ENCODE peak calls at places on chromosomes 1 and 21, in nine cellular contexts. One of them, this sample, is unnamed.
A peak's percentile ranks its signal among the peaks of the same experiment; 100 is the strongest.

GRCh38 chr21:37198989-37199924 is 67.9 kb downstream of the VPS26C start:
- DNase-seq in epithelial cell of esophagus: peak; percentile 75
- DNase-seq in NCI-H69: no peak
- DNase-seq in nephron progenitor cell: no peak
- DNase-seq in HFF-Myc: no peak
- DNase-seq in right atrium auricular region: no peak
- DNase-seq in cardiac muscle cell: no peak
- DNase-seq in T-helper 1 cell: no peak
- DNase-seq in GM23248: peak; percentile 41
- DNase-seq in this sample: no peak

GRCh38 chr1:10696977-10697376 is 99.5 kb downstream of the CASZ1 start:
- DNase-seq in NCI-H69: no peak
- DNase-seq in GM23248: peak; percentile 24
- DNase-seq in right atrium auricular region: no peak
- DNase-seq in T-helper 1 cell: no peak
- DNase-seq in cardiac muscle cell: no peak
- DNase-seq in HFF-Myc: no peak
- DNase-seq in nephron progenitor cell: no peak
- DNase-seq in epithelial cell of esophagus: no peak
- DNase-seq in this sample: no peak

GRCh38 chr21:45015469-45015860 is 58.9 kb upstream of the ADARB1 start:
- DNase-seq in GM23248: no peak
- DNase-seq in epithelial cell of esophagus: no peak
- DNase-seq in nephron progenitor cell: no peak
- DNase-seq in right atrium auricular region: no peak
- DNase-seq in NCI-H69: no peak
- DNase-seq in HFF-Myc: no peak
- DNase-seq in cardiac muscle cell: no peak
- DNase-seq in T-helper 1 cell: no peak
- DNase-seq in this sample: no peak

GRCh38 chr1:221663321-221663720 is 78.6 kb downstream of the DUSP10 start:
- DNase-seq in NCI-H69: no peak
- DNase-seq in T-helper 1 cell: no peak
- DNase-seq in epithelial cell of esophagus: no peak
- DNase-seq in right atrium auricular region: no peak
- DNase-seq in nephron progenitor cell: no peak
- DNase-seq in HFF-Myc: no peak
- DNase-seq in GM23248: no peak
- DNase-seq in cardiac muscle cell: no peak
- DNase-seq in this sample: no peak

GRCh38 chr1:111441573-111442192 is 7.4 kb downstream of the WDR77 start:
- DNase-seq in HFF-Myc: no peak
- DNase-seq in right atrium auricular region: no peak
- DNase-seq in cardiac muscle cell: peak; percentile 68
- DNase-seq in epithelial cell of esophagus: peak; percentile 37
- DNase-seq in nephron progenitor cell: peak; percentile 58
- DNase-seq in GM23248: peak; percentile 22
- DNase-seq in NCI-H69: no peak
- DNase-seq in T-helper 1 cell: peak; percentile 50
- DNase-seq in this sample: peak; percentile 13

GRCh38 chr1:201171063-201172036 is 17.1 kb upstream of the TMEM9 start:
- DNase-seq in T-helper 1 cell: no peak
- DNase-seq in epithelial cell of esophagus: peak; percentile 24
- DNase-seq in nephron progenitor cell: peak; percentile 76
- DNase-seq in GM23248: peak; percentile 80
- DNase-seq in NCI-H69: peak; percentile 84
- DNase-seq in cardiac muscle cell: peak; percentile 78
- DNase-seq in HFF-Myc: no peak
- DNase-seq in right atrium auricular region: no peak
- DNase-seq in this sample: peak; percentile 56

GRCh38 chr1:153422450-153423068 is 6.2 kb downstream of the S100A7A start:
- DNase-seq in right atrium auricular region: peak; percentile 58
- DNase-seq in T-helper 1 cell: peak; percentile 42
- DNase-seq in epithelial cell of esophagus: peak; percentile 75
- DNase-seq in GM23248: peak; percentile 62
- DNase-seq in cardiac muscle cell: peak; percentile 86
- DNase-seq in NCI-H69: no peak
- DNase-seq in nephron progenitor cell: peak; percentile 94
- DNase-seq in HFF-Myc: peak; percentile 20
- DNase-seq in this sample: peak; percentile 28

GRCh38 chr1:65470766-65471165 is 50.3 kb downstream of the LEPR start:
- DNase-seq in T-helper 1 cell: no peak
- DNase-seq in epithelial cell of esophagus: no peak
- DNase-seq in cardiac muscle cell: no peak
- DNase-seq in right atrium auricular region: no peak
- DNase-seq in GM23248: peak; percentile 36
- DNase-seq in nephron progenitor cell: no peak
- DNase-seq in NCI-H69: peak; percentile 25
- DNase-seq in HFF-Myc: no peak
- DNase-seq in this sample: no peak

GRCh38 chr1:153945131-153945794 is 1.3 kb downstream of the DENND4B start:
- DNase-seq in cardiac muscle cell: peak; percentile 77
- DNase-seq in HFF-Myc: no peak
- DNase-seq in epithelial cell of esophagus: peak; percentile 54
- DNase-seq in nephron progenitor cell: no peak
- DNase-seq in GM23248: peak; percentile 55
- DNase-seq in NCI-H69: peak; percentile 57
- DNase-seq in T-helper 1 cell: peak; percentile 73
- DNase-seq in right atrium auricular region: peak; percentile 69
- DNase-seq in this sample: no peak

GRCh38 chr1:54122131-54122751 is 30.6 kb downstream of the CDCP2 start:
- DNase-seq in right atrium auricular region: no peak
- DNase-seq in T-helper 1 cell: no peak
- DNase-seq in epithelial cell of esophagus: no peak
- DNase-seq in cardiac muscle cell: no peak
- DNase-seq in nephron progenitor cell: peak; percentile 30
- DNase-seq in NCI-H69: peak; percentile 41
- DNase-seq in HFF-Myc: no peak
- DNase-seq in GM23248: no peak
- DNase-seq in this sample: no peak

GRCh38 chr1:20499105-20499504 is 8.8 kb downstream of the MUL1 start:
- DNase-seq in right atrium auricular region: no peak
- DNase-seq in cardiac muscle cell: no peak
- DNase-seq in epithelial cell of esophagus: no peak
- DNase-seq in HFF-Myc: no peak
- DNase-seq in nephron progenitor cell: no peak
- DNase-seq in T-helper 1 cell: no peak
- DNase-seq in NCI-H69: no peak
- DNase-seq in GM23248: no peak
- DNase-seq in this sample: no peak

GRCh38 chr1:110120960-110121561 is 8.8 kb downstream of the UBL4B start:
- DNase-seq in NCI-H69: no peak
- DNase-seq in right atrium auricular region: no peak
- DNase-seq in cardiac muscle cell: no peak
- DNase-seq in T-helper 1 cell: no peak
- DNase-seq in epithelial cell of esophagus: no peak
- DNase-seq in GM23248: no peak
- DNase-seq in HFF-Myc: no peak
- DNase-seq in nephron progenitor cell: peak; percentile 86
- DNase-seq in this sample: no peak

GRCh38 chr1:64550946-64551345 is 81.0 kb downstream of the CACHD1 start:
- DNase-seq in nephron progenitor cell: no peak
- DNase-seq in T-helper 1 cell: no peak
- DNase-seq in GM23248: peak; percentile 33
- DNase-seq in epithelial cell of esophagus: no peak
- DNase-seq in right atrium auricular region: no peak
- DNase-seq in cardiac muscle cell: no peak
- DNase-seq in HFF-Myc: no peak
- DNase-seq in NCI-H69: no peak
- DNase-seq in this sample: no peak

GRCh38 chr1:221439734-221440436 is 302.0 kb downstream of the DUSP10 start:
- DNase-seq in NCI-H69: peak; percentile 40
- DNase-seq in right atrium auricular region: no peak
- DNase-seq in epithelial cell of esophagus: peak; percentile 96
- DNase-seq in T-helper 1 cell: no peak
- DNase-seq in nephron progenitor cell: no peak
- DNase-seq in HFF-Myc: peak; percentile 91
- DNase-seq in GM23248: peak; percentile 96
- DNase-seq in cardiac muscle cell: no peak
- DNase-seq in this sample: no peak

GRCh38 chr1:234956821-234957329 is 171.8 kb downstream of the TOMM20 start:
- DNase-seq in cardiac muscle cell: no peak
- DNase-seq in GM23248: no peak
- DNase-seq in epithelial cell of esophagus: no peak
- DNase-seq in nephron progenitor cell: peak; percentile 63
- DNase-seq in NCI-H69: peak; percentile 98
- DNase-seq in HFF-Myc: no peak
- DNase-seq in T-helper 1 cell: no peak
- DNase-seq in right atrium auricular region: peak; percentile 23
- DNase-seq in this sample: no peak

GRCh38 chr1:240244968-240245628 is 153.4 kb downstream of the FMN2 start:
- DNase-seq in epithelial cell of esophagus: peak; percentile 35
- DNase-seq in NCI-H69: no peak
- DNase-seq in right atrium auricular region: no peak
- DNase-seq in T-helper 1 cell: no peak
- DNase-seq in HFF-Myc: no peak
- DNase-seq in GM23248: peak; percentile 95
- DNase-seq in nephron progenitor cell: no peak
- DNase-seq in cardiac muscle cell: no peak
- DNase-seq in this sample: no peak

GRCh38 chr1:243475966-243476365 is 220.1 kb downstream of the SDCCAG8 start:
- DNase-seq in T-helper 1 cell: no peak
- DNase-seq in right atrium auricular region: no peak
- DNase-seq in nephron progenitor cell: peak; percentile 62
- DNase-seq in HFF-Myc: no peak
- DNase-seq in GM23248: no peak
- DNase-seq in NCI-H69: peak; percentile 88
- DNase-seq in cardiac muscle cell: peak; percentile 28
- DNase-seq in epithelial cell of esophagus: no peak
- DNase-seq in this sample: peak; percentile 71

GRCh38 chr1:197633447-197634039 is 141.7 kb downstream of the DENND1B start:
- DNase-seq in T-helper 1 cell: no peak
- DNase-seq in nephron progenitor cell: no peak
- DNase-seq in right atrium auricular region: no peak
- DNase-seq in cardiac muscle cell: no peak
- DNase-seq in NCI-H69: peak; percentile 92
- DNase-seq in GM23248: no peak
- DNase-seq in HFF-Myc: no peak
- DNase-seq in epithelial cell of esophagus: no peak
- DNase-seq in this sample: no peak

GRCh38 chr1:180778782-180779398 is 133.8 kb upstream of the KIAA1614 start:
- DNase-seq in T-helper 1 cell: no peak
- DNase-seq in GM23248: no peak
- DNase-seq in HFF-Myc: no peak
- DNase-seq in right atrium auricular region: no peak
- DNase-seq in epithelial cell of esophagus: peak; percentile 41
- DNase-seq in NCI-H69: peak; percentile 70
- DNase-seq in nephron progenitor cell: no peak
- DNase-seq in cardiac muscle cell: peak; percentile 5
- DNase-seq in this sample: no peak

This sample was measured in SK-N-DZ.